ENCODE peak calls at places on chromosomes 11 and 22, in seven cellular contexts. One of them, this sample, is unnamed.
A peak's percentile ranks its signal among the peaks of the same experiment; 100 is the strongest.

GRCh38 chr11:61429346-61429690 is 457 bp downstream of the CPSF7 start:
- DNase-seq in GM12878: no peak
- DNase-seq in HepG2: peak; percentile 66
- DNase-seq in SK-N-SH: peak; percentile 95
- DNase-seq in K562: peak; percentile 86
- DNase-seq in GM12891: peak; percentile 69
- DNase-seq in H1: peak; percentile 86
- DNase-seq in this sample: peak; percentile 67

GRCh38 chr11:118921121-118921928 is 4.4 kb downstream of the BCL9L start:
- DNase-seq in GM12878: no peak
- DNase-seq in H1: peak; percentile 79
- DNase-seq in K562: no peak
- DNase-seq in SK-N-SH: peak; percentile 30
- DNase-seq in GM12891: no peak
- DNase-seq in HepG2: peak; percentile 94
- DNase-seq in this sample: no peak

GRCh38 chr11:8006349-8006977 is 19.3 kb downstream of the EIF3F start:
- DNase-seq in H1: peak; percentile 77
- DNase-seq in GM12891: peak; percentile 31
- DNase-seq in HepG2: peak; percentile 63
- DNase-seq in GM12878: peak; percentile 7
- DNase-seq in K562: peak; percentile 59
- DNase-seq in SK-N-SH: peak; percentile 77
- DNase-seq in this sample: no peak

GRCh38 chr11:82775736-82776346 is 42.2 kb upstream of the FAM181B start:
- DNase-seq in SK-N-SH: peak; percentile 32
- DNase-seq in H1: peak; percentile 83
- DNase-seq in GM12878: no peak
- DNase-seq in HepG2: peak; percentile 42
- DNase-seq in K562: peak; percentile 62
- DNase-seq in GM12891: peak; percentile 26
- DNase-seq in this sample: peak; percentile 21

GRCh38 chr11:2205214-2205770 is 33.7 kb upstream of the TH start:
- DNase-seq in SK-N-SH: no peak
- DNase-seq in HepG2: no peak
- DNase-seq in GM12878: no peak
- DNase-seq in GM12891: no peak
- DNase-seq in K562: no peak
- DNase-seq in H1: peak; percentile 20
- DNase-seq in this sample: peak; percentile 20

GRCh38 chr11:45503311-45503710 is 162.1 kb downstream of the CHST1 start:
- DNase-seq in K562: no peak
- DNase-seq in HepG2: no peak
- DNase-seq in GM12891: no peak
- DNase-seq in SK-N-SH: no peak
- DNase-seq in H1: no peak
- DNase-seq in GM12878: no peak
- DNase-seq in this sample: no peak

GRCh38 chr11:46237248-46238077 is 40.0 kb upstream of the CREB3L1 start:
- DNase-seq in H1: peak; percentile 87
- DNase-seq in SK-N-SH: peak; percentile 87
- DNase-seq in GM12891: peak; percentile 48
- DNase-seq in HepG2: no peak
- DNase-seq in GM12878: no peak
- DNase-seq in K562: peak; percentile 93
- DNase-seq in this sample: peak; percentile 42

GRCh38 chr11:59368238-59369022 is 9.7 kb downstream of the OR5AN1 start:
- DNase-seq in HepG2: no peak
- DNase-seq in H1: no peak
- DNase-seq in K562: no peak
- DNase-seq in GM12878: no peak
- DNase-seq in SK-N-SH: no peak
- DNase-seq in GM12891: no peak
- DNase-seq in this sample: no peak

GRCh38 chr11:41955635-41956400 is 496.4 kb upstream of the LRRC4C start:
- DNase-seq in K562: no peak
- DNase-seq in SK-N-SH: no peak
- DNase-seq in GM12891: no peak
- DNase-seq in H1: no peak
- DNase-seq in GM12878: no peak
- DNase-seq in HepG2: no peak
- DNase-seq in this sample: no peak

GRCh38 chr22:28568099-28568498 is 111.5 kb downstream of the TTC28 start:
- DNase-seq in HepG2: no peak
- DNase-seq in SK-N-SH: no peak
- DNase-seq in GM12878: no peak
- DNase-seq in GM12891: no peak
- DNase-seq in H1: no peak
- DNase-seq in K562: no peak
- DNase-seq in this sample: no peak

GRCh38 chr11:70420008-70420464 is 21.7 kb downstream of the CTTN start:
- DNase-seq in GM12878: no peak
- DNase-seq in SK-N-SH: no peak
- DNase-seq in K562: peak; percentile 96
- DNase-seq in HepG2: no peak
- DNase-seq in H1: no peak
- DNase-seq in GM12891: no peak
- DNase-seq in this sample: no peak

GRCh38 chr11:14417975-14418374 is 59.0 kb upstream of the RRAS2 start:
- DNase-seq in K562: no peak
- DNase-seq in H1: no peak
- DNase-seq in GM12878: no peak
- DNase-seq in HepG2: no peak
- DNase-seq in SK-N-SH: no peak
- DNase-seq in GM12891: no peak
- DNase-seq in this sample: no peak

GRCh38 chr11:123202723-123203122 is 7.7 kb upstream of the CLMP start:
- DNase-seq in H1: peak; percentile 37
- DNase-seq in SK-N-SH: no peak
- DNase-seq in HepG2: no peak
- DNase-seq in K562: no peak
- DNase-seq in GM12891: no peak
- DNase-seq in GM12878: no peak
- DNase-seq in this sample: no peak

GRCh38 chr22:23182289-23183106 is 2.2 kb downstream of the BCR start:
- DNase-seq in SK-N-SH: no peak
- DNase-seq in GM12891: no peak
- DNase-seq in HepG2: no peak
- DNase-seq in H1: no peak
- DNase-seq in GM12878: peak; percentile 32
- DNase-seq in K562: peak; percentile 88
- DNase-seq in this sample: no peak

GRCh38 chr11:19552684-19553083 is 160.0 kb upstream of the NAV2 start:
- DNase-seq in HepG2: no peak
- DNase-seq in GM12891: no peak
- DNase-seq in H1: no peak
- DNase-seq in GM12878: no peak
- DNase-seq in K562: no peak
- DNase-seq in SK-N-SH: no peak
- DNase-seq in this sample: no peak

GRCh38 chr22:44383652-44384562 is 71.2 kb upstream of the SHISAL1 start:
- DNase-seq in SK-N-SH: no peak
- DNase-seq in GM12891: no peak
- DNase-seq in GM12878: no peak
- DNase-seq in K562: no peak
- DNase-seq in HepG2: no peak
- DNase-seq in H1: no peak
- DNase-seq in this sample: no peak

GRCh38 chr22:20805972-20806471 is 32.1 kb downstream of the SERPIND1 start:
- DNase-seq in HepG2: no peak
- DNase-seq in K562: peak; percentile 70
- DNase-seq in SK-N-SH: no peak
- DNase-seq in GM12878: no peak
- DNase-seq in GM12891: no peak
- DNase-seq in H1: no peak
- DNase-seq in this sample: no peak

GRCh38 chr11:76918941-76919386 is 58.2 kb downstream of the ACER3 start:
- DNase-seq in H1: no peak
- DNase-seq in HepG2: peak; percentile 58
- DNase-seq in GM12891: no peak
- DNase-seq in K562: peak; percentile 50
- DNase-seq in SK-N-SH: peak; percentile 45
- DNase-seq in GM12878: peak; percentile 19
- DNase-seq in this sample: no peak

GRCh38 chr22:35549338-35549737 is 8.7 kb downstream of the RASD2 start:
- DNase-seq in K562: no peak
- DNase-seq in GM12878: no peak
- DNase-seq in H1: no peak
- DNase-seq in SK-N-SH: no peak
- DNase-seq in HepG2: no peak
- DNase-seq in GM12891: no peak
- DNase-seq in this sample: no peak

GRCh38 chr22:35544810-35545209 is 4.2 kb downstream of the RASD2 start:
- DNase-seq in SK-N-SH: no peak
- DNase-seq in K562: no peak
- DNase-seq in HepG2: no peak
- DNase-seq in H1: no peak
- DNase-seq in GM12891: no peak
- DNase-seq in GM12878: no peak
- DNase-seq in this sample: no peak

GRCh38 chr22:35546886-35547285 is 6.3 kb downstream of the RASD2 start:
- DNase-seq in HepG2: no peak
- DNase-seq in GM12891: no peak
- DNase-seq in K562: no peak
- DNase-seq in GM12878: no peak
- DNase-seq in H1: no peak
- DNase-seq in SK-N-SH: no peak
- DNase-seq in this sample: no peak

GRCh38 chr22:35548762-35549106 is 8.1 kb downstream of the RASD2 start:
- DNase-seq in SK-N-SH: no peak
- DNase-seq in K562: no peak
- DNase-seq in GM12891: no peak
- DNase-seq in GM12878: no peak
- DNase-seq in HepG2: no peak
- DNase-seq in H1: no peak
- DNase-seq in this sample: no peak

GRCh38 chr22:35547993-35548761 is 7.5 kb downstream of the RASD2 start:
- DNase-seq in K562: peak; percentile 30
- DNase-seq in GM12891: no peak
- DNase-seq in HepG2: no peak
- DNase-seq in SK-N-SH: no peak
- DNase-seq in H1: peak; percentile 78
- DNase-seq in GM12878: no peak
- DNase-seq in this sample: no peak
- TF ChIP-seq TAF1 in K562: no peak
- TF ChIP-seq TAF1 in GM12891: no peak
- TF ChIP-seq TAF1 in HepG2: no peak
- TF ChIP-seq TAF1 in SK-N-SH: no peak
- TF ChIP-seq TAF1 in H1: no peak
- TF ChIP-seq TAF1 in GM12878: no peak
- TF ChIP-seq TAF1 in this sample: no peak

DNA sequence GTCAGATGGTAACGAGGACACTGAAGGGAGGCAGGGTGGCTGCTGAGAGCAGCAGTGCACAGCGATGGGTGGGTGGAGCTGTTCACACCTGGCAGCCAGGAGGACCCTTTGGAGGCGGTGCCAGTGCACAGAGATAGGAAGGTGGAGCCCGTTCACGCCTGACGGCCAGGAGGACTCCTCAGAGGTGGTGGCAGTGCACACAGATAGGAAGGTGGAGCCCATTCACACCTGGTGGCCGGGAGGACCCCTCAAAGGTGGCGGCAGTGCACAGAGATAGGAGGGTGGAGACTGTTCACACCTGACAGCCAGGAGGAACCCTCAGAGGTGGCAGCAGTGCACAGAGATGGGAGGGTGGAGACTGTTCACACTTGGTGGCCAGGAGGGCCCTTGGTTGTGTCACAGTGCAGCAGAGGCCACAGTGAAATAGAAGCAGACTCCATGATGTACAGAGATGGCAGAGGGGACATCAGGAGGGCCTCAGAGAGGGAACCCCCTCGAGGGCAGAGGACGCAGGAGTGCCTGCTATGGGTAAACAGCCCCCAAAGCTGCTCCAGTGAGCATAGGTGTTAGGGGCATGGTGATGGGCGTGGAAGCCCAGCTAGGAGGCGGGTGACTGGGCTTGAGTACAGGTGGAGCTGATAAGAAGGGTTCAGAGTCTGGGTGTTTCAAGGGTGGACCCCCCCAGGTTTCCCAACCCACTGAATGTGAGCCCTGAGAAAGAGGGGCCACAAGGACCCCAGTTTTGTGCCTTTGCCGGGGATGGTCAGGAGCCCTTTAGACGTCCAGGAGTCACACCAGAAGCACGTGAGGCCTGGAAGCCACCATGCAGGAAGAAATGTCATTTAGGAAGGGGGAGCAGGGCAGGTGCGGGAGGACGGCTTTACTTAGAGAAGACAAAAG is 566.7 kb downstream of the BRD1 start:
- DNase-seq in GM12891: no peak
- DNase-seq in SK-N-SH: no peak
- DNase-seq in K562: no peak
- DNase-seq in H1: no peak
- DNase-seq in HepG2: no peak
- DNase-seq in GM12878: no peak
- DNase-seq in this sample: no peak
- TF ChIP-seq POLR2AphosphoS5 in GM12891: no peak
- TF ChIP-seq POLR2AphosphoS5 in SK-N-SH: no peak
- TF ChIP-seq POLR2AphosphoS5 in K562: no peak
- TF ChIP-seq POLR2AphosphoS5 in H1: no peak
- TF ChIP-seq POLR2AphosphoS5 in HepG2: no peak
- TF ChIP-seq POLR2AphosphoS5 in GM12878: no peak
- TF ChIP-seq POLR2AphosphoS5 in this sample: no peak

GRCh38 chr11:107999759-108000455 is 8.8 kb upstream of the CUL5 start:
- DNase-seq in K562: peak; percentile 84
- DNase-seq in GM12891: peak; percentile 47
- DNase-seq in HepG2: peak; percentile 72
- DNase-seq in H1: peak; percentile 72
- DNase-seq in GM12878: peak; percentile 11
- DNase-seq in SK-N-SH: peak; percentile 56
- DNase-seq in this sample: peak; percentile 42
- TF ChIP-seq TAF1 in K562: no peak
- TF ChIP-seq TAF1 in GM12891: no peak
- TF ChIP-seq TAF1 in HepG2: no peak
- TF ChIP-seq TAF1 in H1: no peak
- TF ChIP-seq TAF1 in GM12878: no peak
- TF ChIP-seq TAF1 in SK-N-SH: no peak
- TF ChIP-seq TAF1 in this sample: no peak

GRCh38 chr22:25059438-25059837 is 106.9 kb downstream of the KIAA1671 start:
- DNase-seq in K562: no peak
- DNase-seq in GM12891: no peak
- DNase-seq in H1: no peak
- DNase-seq in HepG2: no peak
- DNase-seq in SK-N-SH: no peak
- DNase-seq in GM12878: no peak
- DNase-seq in this sample: no peak

GRCh38 chr22:25061134-25061533 is 108.6 kb downstream of the KIAA1671 start:
- DNase-seq in GM12891: no peak
- DNase-seq in HepG2: no peak
- DNase-seq in H1: no peak
- DNase-seq in GM12878: no peak
- DNase-seq in K562: no peak
- DNase-seq in SK-N-SH: no peak
- DNase-seq in this sample: no peak

GRCh38 chr22:25062378-25063095 is 110.0 kb downstream of the KIAA1671 start:
- DNase-seq in GM12878: no peak
- DNase-seq in H1: no peak
- DNase-seq in K562: no peak
- DNase-seq in GM12891: no peak
- DNase-seq in HepG2: no peak
- DNase-seq in SK-N-SH: peak; percentile 54
- DNase-seq in this sample: no peak

GRCh38 chr22:25060522-25061071 is 108.1 kb downstream of the KIAA1671 start:
- DNase-seq in K562: no peak
- DNase-seq in HepG2: no peak
- DNase-seq in GM12891: no peak
- DNase-seq in SK-N-SH: no peak
- DNase-seq in GM12878: no peak
- DNase-seq in H1: no peak
- DNase-seq in this sample: no peak

GRCh38 chr22:25061605-25062377 is 109.3 kb downstream of the KIAA1671 start:
- DNase-seq in SK-N-SH: no peak
- DNase-seq in H1: no peak
- DNase-seq in GM12891: no peak
- DNase-seq in GM12878: no peak
- DNase-seq in HepG2: no peak
- DNase-seq in K562: no peak
- DNase-seq in this sample: no peak
- TF ChIP-seq POLR2AphosphoS5 in SK-N-SH: no peak
- TF ChIP-seq POLR2AphosphoS5 in H1: no peak
- TF ChIP-seq POLR2AphosphoS5 in GM12891: no peak
- TF ChIP-seq POLR2AphosphoS5 in GM12878: no peak
- TF ChIP-seq POLR2AphosphoS5 in HepG2: no peak
- TF ChIP-seq POLR2AphosphoS5 in K562: no peak
- TF ChIP-seq POLR2AphosphoS5 in this sample: no peak